ENCODE peak calls at places on chromosomes 12 and 14, in eight cellular contexts. N is prostate gland, A is IMR-90, S is endothelial cell of umbilical vein, H is HepG2, T is sigmoid colon, P is upper lobe of left lung, K is ovary. U is an unnamed sample.
A peak's percentile ranks its signal among the peaks of the same experiment; 100 is the strongest.

GRCh38 chr12:5441497-5442236 is 9.8 kb downstream of the NTF3 start:
- DNase-seq in N (peak; percentile 43), T (no peak), K (no peak), P (no peak), S (no peak), A (peak; percentile 81), H (no peak), U (no peak)

GRCh38 chr12:3964404-3964803 is 91.2 kb upstream of the PARP11 start:
- DNase-seq in H (peak; percentile 18), S (no peak), N (no peak), K (no peak), A (no peak), P (no peak), T (no peak), U (no peak)

GRCh38 chr12:11836282-11836963 is 186.9 kb downstream of the ETV6 start:
- DNase-seq in N (no peak), P (peak; percentile 67), S (no peak), A (no peak), K (no peak), H (no peak), T (no peak), U (no peak)

GRCh38 chr14:77123381-77124344 is 17.9 kb downstream of the ZDHHC22 start:
- DNase-seq in H (no peak), S (no peak), N (peak; percentile 94), K (no peak), P (peak; percentile 89), A (no peak), T (no peak), U (no peak)

GRCh38 chr12:102964872-102965271 is 7.4 kb downstream of the ASCL1 start:
- DNase-seq in S (no peak), A (no peak), P (no peak), H (no peak), T (no peak), K (no peak), N (no peak), U (no peak)

GRCh38 chr14:51328089-51328941 is 88.3 kb downstream of the TMX1 start:
- DNase-seq in P (no peak), N (no peak), T (no peak), H (no peak), S (peak; percentile 52), A (peak; percentile 82), K (no peak), U (peak; percentile 77)

GRCh38 chr12:71548906-71549305 is 109.3 kb downstream of the LGR5 start:
- DNase-seq in S (no peak), H (no peak), N (no peak), T (no peak), P (no peak), A (no peak), K (no peak), U (no peak)

GRCh38 chr12:103495783-103496456 is at the start of gene C12orf42:
- DNase-seq in S (peak; percentile 5), P (no peak), H (no peak), K (no peak), N (no peak), T (no peak), A (no peak), U (peak; percentile 27)

GRCh38 chr12:58087428-58088117 is 146.2 kb downstream of the ATP23 start:
- DNase-seq in P (no peak), N (no peak), T (no peak), H (no peak), S (no peak), K (no peak), A (no peak), U (no peak)

GRCh38 chr14:32343926-32344430 is 14.9 kb downstream of the AKAP6 start:
- DNase-seq in A (no peak), K (no peak), H (no peak), N (no peak), T (no peak), S (no peak), P (no peak), U (no peak)

GRCh38 chr12:113119980-113120669 is 15.4 kb downstream of the RASAL1 start:
- DNase-seq in T (no peak), K (no peak), S (no peak), P (no peak), N (no peak), H (no peak), A (no peak), U (no peak)

GRCh38 chr12:124813782-124814181 is 49.9 kb downstream of the SCARB1 start:
- DNase-seq in T (no peak), S (no peak), K (no peak), H (no peak), N (no peak), A (no peak), P (no peak), U (no peak)

GRCh38 chr14:74669846-74670245 is 43.0 kb downstream of the AREL1 start:
- DNase-seq in K (no peak), P (no peak), H (no peak), T (no peak), A (no peak), S (no peak), N (no peak), U (no peak)

GRCh38 chr14:84112589-84112988 is 1417.4 kb upstream of the FLRT2 start:
- DNase-seq in H (no peak), S (peak; percentile 49), N (no peak), P (no peak), K (no peak), A (no peak), T (no peak), U (no peak)

DNA sequence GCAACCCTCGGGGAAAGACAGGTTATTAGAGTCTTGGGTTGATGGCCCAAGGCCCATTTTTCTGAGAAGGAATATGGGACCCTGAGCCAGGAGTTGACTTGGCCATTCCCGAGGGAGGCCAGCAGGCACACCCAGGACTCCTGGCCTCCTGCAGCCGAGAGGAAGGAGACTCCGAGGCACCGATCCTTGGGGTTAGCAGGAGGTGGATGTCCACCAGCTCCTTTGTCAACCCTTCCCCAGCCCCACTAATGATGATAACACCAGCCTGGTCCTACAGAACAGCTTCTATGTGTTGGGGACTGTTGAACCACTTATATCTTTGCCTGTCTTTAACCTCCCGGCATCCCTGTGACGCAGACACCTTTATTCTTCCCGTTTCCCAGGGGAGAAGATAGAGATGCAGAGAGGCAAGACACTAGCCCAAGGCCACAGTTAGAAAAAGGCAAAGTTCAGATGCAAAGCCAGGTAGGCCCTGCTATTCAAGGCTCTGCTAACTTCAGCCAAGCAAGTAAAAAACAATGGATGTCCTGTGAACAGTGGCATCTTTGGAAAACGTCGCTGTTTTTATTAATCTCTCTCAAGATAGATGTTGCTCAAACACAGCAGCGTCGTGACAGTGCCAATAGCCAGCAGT is 767.3 kb upstream of the TBX3 start:
- DNase-seq in N (no peak), K (no peak), S (no peak), P (no peak), A (no peak), T (no peak), H (no peak), U (no peak)
- H3K4me3 ChIP-seq in N (peak overlapping the region; percentile 21), K (peak overlapping the region; percentile 22), S (no peak overlapping the region), P (peak overlapping the region; percentile 38), A (peak overlapping the region; percentile 30), T (no peak overlapping the region), H (peak overlapping the region; percentile 59), U (peak overlapping the region; percentile 24)

GRCh38 chr12:55925870-55926737 is 1.6 kb downstream of the PYM1 start:
- DNase-seq in H (no peak), N (no peak), P (no peak), S (no peak), A (no peak), T (no peak), K (no peak), U (no peak)

GRCh38 chr12:55926738-55927587 is 731 bp downstream of the PYM1 start:
- DNase-seq in K (peak; percentile 93), H (peak; percentile 90), A (peak; percentile 91), P (peak; percentile 88), S (peak; percentile 95), N (peak; percentile 85), T (peak; percentile 94), U (peak; percentile 92)

GRCh38 chr12:55927588-55928502 is at the start of gene PYM1:
- DNase-seq in T (peak; percentile 93), H (peak; percentile 89), N (peak; percentile 80), S (peak; percentile 71), A (peak; percentile 50), K (peak; percentile 75), P (peak; percentile 95), U (peak; percentile 72)

GRCh38 chr12:55922126-55922525 is 5.6 kb downstream of the PYM1 start:
- DNase-seq in A (no peak), H (no peak), T (no peak), K (no peak), N (no peak), S (no peak), P (no peak), U (no peak)

DNA sequence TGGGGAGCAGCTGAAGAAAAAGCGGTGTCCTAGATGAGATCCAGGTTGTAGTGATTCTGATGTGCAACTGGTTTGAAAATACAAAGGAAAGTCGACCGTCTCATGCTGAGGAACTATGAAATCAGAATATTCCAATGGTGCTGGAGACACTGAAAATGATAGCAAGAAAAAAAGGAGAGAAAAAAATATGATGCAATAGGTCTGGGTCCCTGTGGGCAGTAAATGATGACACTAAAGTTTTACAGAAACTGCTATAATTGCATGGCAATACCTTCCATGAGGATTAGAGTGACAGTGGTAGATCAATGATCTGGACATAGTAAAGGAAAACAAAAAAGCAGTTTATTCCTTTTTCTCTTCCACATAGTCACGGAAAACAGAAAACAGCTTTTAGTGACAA is 2.3 kb downstream of the PYM1 start:
- DNase-seq in P (no peak), N (no peak), S (no peak), T (no peak), A (no peak), K (no peak), H (no peak), U (no peak)
- H3K27ac ChIP-seq in P (no peak overlapping the region), N (peak overlapping the region; percentile 97), S (no peak overlapping the region), T (no peak overlapping the region), A (no peak overlapping the region), K (no peak overlapping the region), H (no peak overlapping the region), U (no peak overlapping the region)

GRCh38 chr14:97798204-97798603 is 1001.0 kb downstream of the VRK1 start:
- DNase-seq in H (no peak), P (no peak), N (no peak), A (no peak), T (no peak), S (no peak), K (no peak), U (no peak)
- TF ChIP-seq POLR2A in H (no peak), P (no peak), N (no peak), A (no peak), T (no peak), S (no peak), K (no peak), U (no peak)

GRCh38 chr14:45246151-45246550 is 6.9 kb downstream of the MIS18BP1 start:
- DNase-seq in N (no peak), T (no peak), S (no peak), A (no peak), P (no peak), K (no peak), H (no peak), U (no peak)

GRCh38 chr14:45249847-45250575 is 3.0 kb downstream of the MIS18BP1 start:
- DNase-seq in H (peak; percentile 29), K (no peak), P (no peak), T (peak; percentile 74), S (peak; percentile 75), A (peak; percentile 94), N (no peak), U (peak; percentile 25)

GRCh38 chr14:45247427-45247826 is 5.6 kb downstream of the MIS18BP1 start:
- DNase-seq in N (no peak), H (peak; percentile 25), A (no peak), K (no peak), S (no peak), P (no peak), T (no peak), U (no peak)

GRCh38 chr14:45251912-45252311 is 1.1 kb downstream of the MIS18BP1 start:
- DNase-seq in K (no peak), T (no peak), P (no peak), S (peak; percentile 39), N (no peak), A (peak; percentile 2), H (peak; percentile 16), U (no peak)

GRCh38 chr14:45246633-45247173 is 6.3 kb downstream of the MIS18BP1 start:
- DNase-seq in H (no peak), N (no peak), T (no peak), K (no peak), P (no peak), A (no peak), S (no peak), U (no peak)
- H3K4me3 ChIP-seq in H (no peak overlapping the region), N (no peak overlapping the region), T (no peak overlapping the region), K (no peak overlapping the region), P (no peak overlapping the region), A (no peak overlapping the region), S (no peak overlapping the region), U (no peak overlapping the region)

U was measured in uterus.